ENCODE peak calls at places on chromosomes 16 and 17, in five cellular contexts. X is left ventricle myocardium inferior, Q is epithelial cell of esophagus, W is fibroblast of lung, C is neural progenitor cell. F is an unnamed sample.
A peak's percentile ranks its signal among the peaks of the same experiment; 100 is the strongest.

GRCh38 chr17:7213895-7214299 is 5.7 kb downstream of the DLG4 start:
- DNase-seq in X (peak; percentile 52), Q (peak; percentile 75), W (peak; percentile 87), C (peak; percentile 100), F (peak; percentile 92)

GRCh38 chr16:35405547-35405946 is 1946.1 kb downstream of the TP53TG3F start:
- DNase-seq in X (no peak), Q (no peak), W (no peak), C (no peak), F (no peak)

GRCh38 chr17:30344283-30345088 is 10.6 kb upstream of the TMIGD1 start:
- DNase-seq in X (peak; percentile 36), Q (peak; percentile 75), W (peak; percentile 75), C (no peak), F (no peak)

GRCh38 chr16:8798174-8798527 is 512 bp downstream of the PMM2 start:
- DNase-seq in X (no peak), Q (peak; percentile 29), W (peak; percentile 31), C (no peak), F (no peak)

GRCh38 chr17:29407856-29408255 is 17.7 kb downstream of the TAOK1 start:
- DNase-seq in X (no peak), Q (no peak), W (peak; percentile 10), C (no peak), F (no peak)

GRCh38 chr17:45430738-45431530 is 1.7 kb downstream of the ARHGAP27 start:
- DNase-seq in X (no peak), Q (peak; percentile 90), W (no peak), C (peak; percentile 48), F (no peak)

GRCh38 chr16:27195941-27196595 is 7.3 kb upstream of the KDM8 start:
- DNase-seq in X (no peak), Q (no peak), W (no peak), C (no peak), F (no peak)

GRCh38 chr16:17224350-17224749 is 246.4 kb downstream of the XYLT1 start:
- DNase-seq in X (no peak), Q (no peak), W (no peak), C (no peak), F (no peak)

GRCh38 chr16:81480856-81481821 is 36.5 kb downstream of the CMIP start:
- DNase-seq in X (no peak), Q (no peak), W (peak; percentile 28), C (no peak), F (no peak)

GRCh38 chr16:76946879-76947278 is 244.1 kb upstream of the MON1B start:
- DNase-seq in X (no peak), Q (peak; percentile 87), W (peak; percentile 82), C (no peak), F (no peak)

GRCh38 chr16:71792176-71792575 is 16.5 kb downstream of the AP1G1 start:
- DNase-seq in X (no peak), Q (no peak), W (no peak), C (no peak), F (no peak)

GRCh38 chr17:71963791-71964190 is 157.0 kb upstream of the SOX9 start:
- DNase-seq in X (no peak), Q (no peak), W (no peak), C (no peak), F (no peak)

GRCh38 chr17:10121971-10122707 is 76.3 kb downstream of the GAS7 start:
- DNase-seq in X (peak; percentile 68), Q (no peak), W (no peak), C (no peak), F (no peak)

GRCh38 chr17:7992516-7992915 is 9.9 kb upstream of the GUCY2D start:
- DNase-seq in X (no peak), Q (peak; percentile 97), W (no peak), C (no peak), F (no peak)

GRCh38 chr16:85854935-85855334 is 44.0 kb upstream of the IRF8 start:
- DNase-seq in X (no peak), Q (no peak), W (no peak), C (no peak), F (no peak)

GRCh38 chr17:78933025-78933958 is 8.1 kb upstream of the TIMP2 start:
- DNase-seq in X (peak; percentile 43), Q (peak; percentile 95), W (peak; percentile 98), C (no peak), F (no peak)

GRCh38 chr16:69119536-69119935 is 12.9 kb downstream of the CHTF8 start:
- DNase-seq in X (no peak), Q (no peak), W (no peak), C (no peak), F (no peak)

GRCh38 chr17:83058478-83059167 is 20.8 kb upstream of the METRNL start:
- DNase-seq in X (no peak), Q (no peak), W (no peak), C (peak; percentile 1), F (peak; percentile 63)

GRCh38 chr17:31533546-31534155 is 142.2 kb downstream of the RAB11FIP4 start:
- DNase-seq in X (no peak), Q (peak; percentile 84), W (peak; percentile 52), C (peak; percentile 66), F (no peak)

GRCh38 chr16:49441366-49441780 is 67.8 kb downstream of the C16orf78 start:
- DNase-seq in X (peak; percentile 33), Q (no peak), W (no peak), C (peak; percentile 49), F (no peak)

GRCh38 chr16:1485847-1486496 is 2.8 kb downstream of the PTX4 start:
- DNase-seq in X (no peak), Q (no peak), W (no peak), C (no peak), F (peak; percentile 69)

GRCh38 chr16:87180069-87180468 is 137.1 kb downstream of the C16orf95 start:
- DNase-seq in X (no peak), Q (no peak), W (no peak), C (no peak), F (no peak)

GRCh38 chr17:46192484-46193245 is 564 bp downstream of the KANSL1 start:
- DNase-seq in X (peak; percentile 69), Q (peak; percentile 67), W (peak; percentile 82), C (peak; percentile 85), F (peak; percentile 85)

GRCh38 chr16:740764-741505 is at the start of gene CIAO3:
- DNase-seq in X (peak; percentile 89), Q (peak; percentile 94), W (peak; percentile 88), C (peak; percentile 97), F (peak; percentile 97)

GRCh38 chr17:37067555-37068111 is 118.9 kb downstream of the AATF start:
- DNase-seq in X (peak; percentile 33), Q (peak; percentile 86), W (peak; percentile 71), C (no peak), F (no peak)

GRCh38 chr17:44309472-44309871 is 1.1 kb downstream of the RUNDC3A start:
- DNase-seq in X (no peak), Q (peak; percentile 43), W (no peak), C (no peak), F (no peak)

GRCh38 chr17:14737984-14738651 is 437.2 kb downstream of the HS3ST3B1 start:
- DNase-seq in X (peak; percentile 24), Q (peak; percentile 100), W (peak; percentile 98), C (peak; percentile 41), F (no peak)

GRCh38 chr17:67559381-67559966 is 158.3 kb upstream of the NOL11 start:
- DNase-seq in X (no peak), Q (no peak), W (no peak), C (no peak), F (no peak)
- TF ChIP-seq CTCF in X (peak; percentile 32), Q (peak; percentile 20), W (no peak), C (peak; percentile 49), F (peak; percentile 29)

GRCh38 chr17:33816842-33817241 is 438.2 kb upstream of the CCL2 start:
- DNase-seq in X (no peak), Q (no peak), W (no peak), C (no peak), F (no peak)

GRCh38 chr17:33814852-33815251 is 440.2 kb upstream of the CCL2 start:
- DNase-seq in X (no peak), Q (no peak), W (no peak), C (no peak), F (no peak)

GRCh38 chr17:33819539-33819938 is 435.5 kb upstream of the CCL2 start:
- DNase-seq in X (no peak), Q (no peak), W (no peak), C (no peak), F (no peak)
- TF ChIP-seq CTCF in X (no peak), Q (no peak), W (no peak), C (no peak), F (no peak)

GRCh38 chr17:61579961-61580360 is 11.1 kb downstream of the NACA2 start:
- DNase-seq in X (no peak), Q (no peak), W (peak; percentile 46), C (peak; percentile 27), F (no peak)
- TF ChIP-seq CTCF in X (no peak), Q (peak; percentile 12), W (peak; percentile 25), C (peak; percentile 23), F (no peak)

GRCh38 chr16:31380201-31380600 is 12.9 kb upstream of the ITGAD start:
- DNase-seq in X (no peak), Q (no peak), W (no peak), C (no peak), F (no peak)

GRCh38 chr16:31377210-31377903 is 15.8 kb upstream of the ITGAD start:
- DNase-seq in X (no peak), Q (no peak), W (no peak), C (no peak), F (no peak)

GRCh38 chr16:31385680-31386079 is 7.5 kb upstream of the ITGAD start:
- DNase-seq in X (no peak), Q (no peak), W (no peak), C (no peak), F (no peak)

GRCh38 chr16:31386157-31386984 is 6.8 kb upstream of the ITGAD start:
- DNase-seq in X (no peak), Q (peak; percentile 77), W (no peak), C (no peak), F (no peak)

GRCh38 chr16:31382485-31383161 is 10.5 kb upstream of the ITGAD start:
- DNase-seq in X (peak; percentile 63), Q (peak; percentile 46), W (peak; percentile 36), C (peak; percentile 86), F (no peak)
- TF ChIP-seq CTCF in X (peak; percentile 78), Q (peak; percentile 62), W (peak; percentile 68), C (peak; percentile 90), F (peak; percentile 73)